ENCODE peak calls at places on chromosomes 11 and 22, in four cellular contexts. One of them, this sample, is unnamed.

GRCh38 chr11:127130321-127130720 is 129.8 kb upstream of the KIRREL3 start:
- DNase-seq in HepG2: no peak
- DNase-seq in neuronal stem cell: no peak
- DNase-seq in GM23248: no peak
- DNase-seq in this sample: no peak

GRCh38 chr22:17131686-17132085 is 10.5 kb upstream of the TMEM121B start:
- DNase-seq in HepG2: no peak
- DNase-seq in neuronal stem cell: no peak
- DNase-seq in GM23248: no peak
- DNase-seq in this sample: no peak

GRCh38 chr22:35530700-35531099 is 9.9 kb upstream of the RASD2 start:
- DNase-seq in HepG2: no peak
- DNase-seq in neuronal stem cell: no peak
- DNase-seq in GM23248: no peak
- DNase-seq in this sample: no peak

GRCh38 chr11:75203641-75204011 is 36.9 kb upstream of the TPBGL start:
- DNase-seq in HepG2: no peak
- DNase-seq in neuronal stem cell: no peak
- DNase-seq in GM23248: no peak
- DNase-seq in this sample: no peak

GRCh38 chr22:36467042-36467810 is 14.2 kb downstream of the TXN2 start:
- DNase-seq in HepG2: no peak
- DNase-seq in neuronal stem cell: no peak
- DNase-seq in GM23248: peak; percentile 50
- DNase-seq in this sample: peak; percentile 73

GRCh38 chr22:20639343-20639742 is 131.9 kb downstream of the MED15 start:
- DNase-seq in HepG2: no peak
- DNase-seq in neuronal stem cell: no peak
- DNase-seq in GM23248: no peak
- DNase-seq in this sample: no peak

GRCh38 chr22:27107824-27108223 is 450.4 kb downstream of the MIAT start:
- DNase-seq in HepG2: peak; percentile 30
- DNase-seq in neuronal stem cell: no peak
- DNase-seq in GM23248: peak; percentile 91
- DNase-seq in this sample: peak; percentile 96

GRCh38 chr11:66050581-66051231 is 1.5 kb upstream of the SF3B2 start:
- DNase-seq in HepG2: no peak
- DNase-seq in neuronal stem cell: no peak
- DNase-seq in GM23248: peak; percentile 22
- DNase-seq in this sample: no peak

GRCh38 chr11:117092951-117093590 is 5.2 kb downstream of the SIK3 start:
- DNase-seq in HepG2: no peak
- DNase-seq in neuronal stem cell: no peak
- DNase-seq in GM23248: no peak
- DNase-seq in this sample: no peak

GRCh38 chr22:44351685-44352377 is 39.1 kb upstream of the SHISAL1 start:
- DNase-seq in HepG2: no peak
- DNase-seq in neuronal stem cell: no peak
- DNase-seq in GM23248: peak; percentile 97
- DNase-seq in this sample: peak; percentile 93

GRCh38 chr22:42805016-42805997 is 51.8 kb downstream of the ARFGAP3 start:
- DNase-seq in HepG2: peak; percentile 93
- DNase-seq in neuronal stem cell: no peak
- DNase-seq in GM23248: no peak
- DNase-seq in this sample: no peak

GRCh38 chr11:94276943-94277342 is 27.4 kb upstream of the IZUMO1R start:
- DNase-seq in HepG2: no peak
- DNase-seq in neuronal stem cell: no peak
- DNase-seq in GM23248: no peak
- DNase-seq in this sample: no peak

GRCh38 chr11:44305643-44306468 is 4.1 kb downstream of the ALX4 start:
- DNase-seq in HepG2: no peak
- DNase-seq in neuronal stem cell: no peak
- DNase-seq in GM23248: no peak
- DNase-seq in this sample: no peak

GRCh38 chr22:34897126-34897525 is 168.8 kb upstream of the ISX start:
- DNase-seq in HepG2: no peak
- DNase-seq in neuronal stem cell: no peak
- DNase-seq in GM23248: no peak
- DNase-seq in this sample: no peak

GRCh38 chr11:2298795-2299747 is 2.6 kb downstream of the C11orf21 start:
- DNase-seq in HepG2: peak; percentile 63
- DNase-seq in neuronal stem cell: peak; percentile 36
- DNase-seq in GM23248: no peak
- DNase-seq in this sample: peak; percentile 40

GRCh38 chr11:11306855-11307254 is 46.2 kb downstream of the CSNK2A3 start:
- DNase-seq in HepG2: no peak
- DNase-seq in neuronal stem cell: no peak
- DNase-seq in GM23248: peak; percentile 64
- DNase-seq in this sample: no peak

GRCh38 chr11:130873766-130874165 is 42.5 kb downstream of the SNX19 start:
- DNase-seq in HepG2: no peak
- DNase-seq in neuronal stem cell: no peak
- DNase-seq in GM23248: peak; percentile 84
- DNase-seq in this sample: no peak

GRCh38 chr11:45802531-45803317 is 2.2 kb upstream of the SLC35C1 start:
- DNase-seq in HepG2: no peak
- DNase-seq in neuronal stem cell: no peak
- DNase-seq in GM23248: no peak
- DNase-seq in this sample: no peak

GRCh38 chr22:26409705-26410376 is 19.2 kb upstream of the ASPHD2 start:
- DNase-seq in HepG2: no peak
- DNase-seq in neuronal stem cell: no peak
- DNase-seq in GM23248: no peak
- DNase-seq in this sample: no peak

GRCh38 chr22:47609653-47610052 is 847.2 kb downstream of the TBC1D22A start:
- DNase-seq in HepG2: no peak
- DNase-seq in neuronal stem cell: no peak
- DNase-seq in GM23248: no peak
- DNase-seq in this sample: no peak

GRCh38 chr22:49134076-49134475 is 693.6 kb downstream of the BRD1 start:
- DNase-seq in HepG2: no peak
- DNase-seq in neuronal stem cell: no peak
- DNase-seq in GM23248: no peak
- DNase-seq in this sample: no peak

GRCh38 chr11:84157639-84158038 is 871.5 kb upstream of the CCDC90B start:
- DNase-seq in HepG2: no peak
- DNase-seq in neuronal stem cell: no peak
- DNase-seq in GM23248: no peak
- DNase-seq in this sample: no peak

GRCh38 chr11:14411818-14412217 is 52.8 kb upstream of the RRAS2 start:
- DNase-seq in HepG2: no peak
- DNase-seq in neuronal stem cell: no peak
- DNase-seq in GM23248: peak; percentile 96
- DNase-seq in this sample: peak; percentile 84

GRCh38 chr11:118084247-118084646 is 2.5 kb downstream of the SMIM35 start:
- DNase-seq in HepG2: peak; percentile 32
- DNase-seq in neuronal stem cell: no peak
- DNase-seq in GM23248: peak; percentile 47
- DNase-seq in this sample: no peak

GRCh38 chr11:14894657-14895598 is 2.9 kb upstream of the CYP2R1 start:
- DNase-seq in HepG2: no peak
- DNase-seq in neuronal stem cell: no peak
- DNase-seq in GM23248: peak; percentile 48
- DNase-seq in this sample: no peak

GRCh38 chr11:102384419-102385052 is 37.5 kb downstream of the BIRC2 start:
- DNase-seq in HepG2: no peak
- DNase-seq in neuronal stem cell: no peak
- DNase-seq in GM23248: no peak
- DNase-seq in this sample: no peak

GRCh38 chr11:18064450-18065048 is 18.5 kb upstream of the TPH1 start:
- DNase-seq in HepG2: no peak
- DNase-seq in neuronal stem cell: no peak
- DNase-seq in GM23248: no peak
- DNase-seq in this sample: no peak

GRCh38 chr11:122261546-122261945 is 145.5 kb upstream of the BLID start:
- DNase-seq in HepG2: no peak
- DNase-seq in neuronal stem cell: no peak
- DNase-seq in GM23248: peak; percentile 52
- DNase-seq in this sample: no peak

GRCh38 chr22:41308054-41308453 is 6.7 kb downstream of the ZC3H7B start:
- DNase-seq in HepG2: no peak
- DNase-seq in neuronal stem cell: no peak
- DNase-seq in GM23248: peak; percentile 89
- DNase-seq in this sample: no peak

GRCh38 chr22:31345331-31346254 is 553 bp downstream of the PATZ1 start:
- DNase-seq in HepG2: peak; percentile 70
- DNase-seq in neuronal stem cell: peak; percentile 96
- DNase-seq in GM23248: peak; percentile 93
- DNase-seq in this sample: peak; percentile 85

GRCh38 chr11:26820739-26821138 is 98.9 kb upstream of the SLC5A12 start:
- DNase-seq in HepG2: no peak
- DNase-seq in neuronal stem cell: no peak
- DNase-seq in GM23248: peak; percentile 92
- DNase-seq in this sample: no peak

GRCh38 chr11:27696961-27697360 is 3.3 kb downstream of the BDNF start:
- DNase-seq in HepG2: no peak
- DNase-seq in neuronal stem cell: no peak
- DNase-seq in GM23248: no peak
- DNase-seq in this sample: no peak

GRCh38 chr11:112289588-112290461 is 29.2 kb upstream of the PLET1 start:
- DNase-seq in HepG2: peak; percentile 21
- DNase-seq in neuronal stem cell: peak; percentile 53
- DNase-seq in GM23248: peak; percentile 90
- DNase-seq in this sample: peak; percentile 46

GRCh38 chr22:39534591-39535301 is 2.2 kb upstream of the RPS19BP1 start:
- DNase-seq in HepG2: peak; percentile 54
- DNase-seq in neuronal stem cell: peak; percentile 89
- DNase-seq in GM23248: peak; percentile 79
- DNase-seq in this sample: peak; percentile 58

GRCh38 chr11:118979434-118979833 is 7.9 kb downstream of the FOXR1 start:
- DNase-seq in HepG2: no peak
- DNase-seq in neuronal stem cell: no peak
- DNase-seq in GM23248: no peak
- DNase-seq in this sample: no peak

GRCh38 chr11:117039270-117039669 is 59.0 kb downstream of the SIK3 start:
- DNase-seq in HepG2: no peak
- DNase-seq in neuronal stem cell: no peak
- DNase-seq in GM23248: no peak
- DNase-seq in this sample: no peak

GRCh38 chr22:33787645-33788456 is 132.4 kb downstream of the LARGE1 start:
- DNase-seq in HepG2: no peak
- DNase-seq in neuronal stem cell: no peak
- DNase-seq in GM23248: no peak
- DNase-seq in this sample: no peak

GRCh38 chr11:44573333-44573732 is 7.9 kb downstream of the CD82 start:
- DNase-seq in HepG2: no peak
- DNase-seq in neuronal stem cell: no peak
- DNase-seq in GM23248: peak; percentile 21
- DNase-seq in this sample: no peak

GRCh38 chr11:115985896-115986295 is 481.7 kb upstream of the CADM1 start:
- DNase-seq in HepG2: no peak
- DNase-seq in neuronal stem cell: no peak
- DNase-seq in GM23248: no peak
- DNase-seq in this sample: no peak
- H3K4me2 ChIP-seq in HepG2: no peak overlapping the region
- H3K4me2 ChIP-seq in neuronal stem cell: no peak overlapping the region
- H3K4me2 ChIP-seq in GM23248: no peak overlapping the region
- H3K4me2 ChIP-seq in this sample: no peak overlapping the region

DNA sequence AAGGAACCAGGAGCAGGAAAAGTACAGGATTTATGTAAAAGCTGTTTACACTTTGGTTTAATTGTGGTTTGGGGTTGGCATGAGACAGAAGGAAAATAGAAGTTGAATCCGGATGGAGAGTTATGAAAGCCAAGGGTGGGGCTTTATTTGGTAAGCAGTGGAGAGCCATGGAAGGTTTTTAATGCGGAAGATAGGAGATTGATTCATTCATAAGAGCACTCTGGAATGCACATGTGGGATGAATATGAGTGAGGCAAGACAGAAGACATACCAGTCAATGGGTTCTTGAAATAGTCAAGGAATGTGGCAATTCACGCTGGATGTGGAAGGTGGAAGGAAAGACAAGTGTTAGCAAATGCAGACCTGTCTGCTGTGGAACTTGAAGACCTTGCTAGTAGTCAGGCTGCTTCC is 9.3 kb upstream of the GLB1L3 start:
- DNase-seq in HepG2: no peak
- DNase-seq in neuronal stem cell: no peak
- DNase-seq in GM23248: peak; percentile 85
- DNase-seq in this sample: peak; percentile 22
- H3K4me2 ChIP-seq in HepG2: no peak overlapping the region
- H3K4me2 ChIP-seq in neuronal stem cell: no peak overlapping the region
- H3K4me2 ChIP-seq in GM23248: peak overlapping the region; percentile 43
- H3K4me2 ChIP-seq in this sample: peak overlapping the region; percentile 56

GRCh38 chr11:8026982-8027381 is 39.8 kb downstream of the EIF3F start:
- DNase-seq in HepG2: no peak
- DNase-seq in neuronal stem cell: no peak
- DNase-seq in GM23248: no peak
- DNase-seq in this sample: no peak

GRCh38 chr11:8022876-8023275 is 35.7 kb downstream of the EIF3F start:
- DNase-seq in HepG2: no peak
- DNase-seq in neuronal stem cell: no peak
- DNase-seq in GM23248: no peak
- DNase-seq in this sample: no peak

GRCh38 chr11:8023831-8024555 is 36.9 kb downstream of the EIF3F start:
- DNase-seq in HepG2: no peak
- DNase-seq in neuronal stem cell: no peak
- DNase-seq in GM23248: peak; percentile 41
- DNase-seq in this sample: no peak

GRCh38 chr11:8025123-8025522 is 38.0 kb downstream of the EIF3F start:
- DNase-seq in HepG2: no peak
- DNase-seq in neuronal stem cell: no peak
- DNase-seq in GM23248: peak; percentile 26
- DNase-seq in this sample: no peak

DNA sequence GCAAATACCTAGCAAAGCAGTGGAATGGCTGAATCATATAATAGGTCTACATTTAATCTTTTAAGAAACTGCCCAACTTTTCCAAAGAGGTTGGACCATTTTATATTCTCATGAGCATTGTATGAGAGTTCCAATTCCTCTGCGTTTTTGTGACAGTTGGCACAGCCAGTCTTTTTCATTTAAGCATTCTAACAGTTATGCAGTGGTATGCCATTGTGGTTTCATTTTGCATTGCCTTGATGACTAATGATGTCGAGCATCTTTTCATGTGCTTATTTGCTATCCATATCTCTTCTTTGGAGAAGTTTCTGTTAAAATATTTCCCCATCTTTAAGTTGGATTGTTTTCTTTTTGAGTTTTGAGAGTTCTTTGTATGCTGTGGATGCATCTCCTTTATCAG is 38.7 kb downstream of the EIF3F start:
- DNase-seq in HepG2: no peak
- DNase-seq in neuronal stem cell: no peak
- DNase-seq in GM23248: peak; percentile 77
- DNase-seq in this sample: no peak
- H3K4me2 ChIP-seq in HepG2: no peak overlapping the region
- H3K4me2 ChIP-seq in neuronal stem cell: no peak overlapping the region
- H3K4me2 ChIP-seq in GM23248: peak overlapping the region; percentile 53
- H3K4me2 ChIP-seq in this sample: no peak overlapping the region

GRCh38 chr11:83056204-83056603 is 15.5 kb downstream of the RAB30 start:
- DNase-seq in HepG2: no peak
- DNase-seq in neuronal stem cell: no peak
- DNase-seq in GM23248: no peak
- DNase-seq in this sample: no peak
- H3K4me2 ChIP-seq in HepG2: no peak overlapping the region
- H3K4me2 ChIP-seq in neuronal stem cell: no peak overlapping the region
- H3K4me2 ChIP-seq in GM23248: no peak overlapping the region
- H3K4me2 ChIP-seq in this sample: no peak overlapping the region

GRCh38 chr11:6312106-6312505 is 8.2 kb downstream of the CAVIN3 start:
- DNase-seq in HepG2: no peak
- DNase-seq in neuronal stem cell: no peak
- DNase-seq in GM23248: no peak
- DNase-seq in this sample: no peak
- H3K4me2 ChIP-seq in HepG2: no peak overlapping the region
- H3K4me2 ChIP-seq in neuronal stem cell: no peak overlapping the region
- H3K4me2 ChIP-seq in GM23248: no peak overlapping the region
- H3K4me2 ChIP-seq in this sample: no peak overlapping the region

This sample was measured in PC-9.